ENCODE peak calls at places on chromosomes 13 and 19, in four cellular contexts. D, S, N and J are unnamed samples.

GRCh38 chr19:33469171-33470039 is 52.2 kb downstream of the PEPD start:
- DNase-seq in D (no peak), S (no peak), N (no peak), J (no peak)

GRCh38 chr19:18789883-18790565 is 1.1 kb downstream of the COMP start:
- DNase-seq in D (no peak), S (peak; percentile 32), N (peak; percentile 81), J (no peak)

GRCh38 chr19:48614436-48615144 is at the start of gene FAM83E:
- DNase-seq in D (no peak), S (no peak), N (no peak), J (no peak)

GRCh38 chr19:1514986-1515721 is 2.3 kb upstream of the ADAMTSL5 start:
- DNase-seq in D (no peak), S (no peak), N (no peak), J (no peak)

GRCh38 chr19:30745476-30745985 is 373.3 kb downstream of the ZNF536 start:
- DNase-seq in D (no peak), S (no peak), N (no peak), J (no peak)

GRCh38 chr13:44088911-44089851 is 209.5 kb downstream of the LACC1 start:
- DNase-seq in D (no peak), S (no peak), N (no peak), J (no peak)

GRCh38 chr19:13846533-13847032 is 30.4 kb upstream of the NANOS3 start:
- DNase-seq in D (peak; percentile 80), S (peak; percentile 78), N (peak; percentile 87), J (peak; percentile 91)

GRCh38 chr19:47704024-47704423 is 9.2 kb upstream of the EHD2 start:
- DNase-seq in D (no peak), S (no peak), N (no peak), J (no peak)

GRCh38 chr19:46254776-46255175 is 25.2 kb downstream of the IGFL1 start:
- DNase-seq in D (no peak), S (no peak), N (no peak), J (no peak)

GRCh38 chr13:39676315-39676876 is 20.9 kb downstream of the COG6 start:
- DNase-seq in D (peak; percentile 23), S (peak; percentile 60), N (no peak), J (no peak)

GRCh38 chr19:49091391-49092038 is 6.3 kb downstream of the SNRNP70 start:
- DNase-seq in D (no peak), S (no peak), N (no peak), J (no peak)

GRCh38 chr13:113451951-113452421 is 1.3 kb downstream of the ADPRHL1 start:
- DNase-seq in D (no peak), S (peak; percentile 93), N (no peak), J (peak; percentile 47)

GRCh38 chr13:33235078-33235477 is 50.5 kb downstream of the STARD13 start:
- DNase-seq in D (no peak), S (peak; percentile 60), N (no peak), J (no peak)

GRCh38 chr19:34503546-34504272 is 22.2 kb downstream of the WTIP start:
- DNase-seq in D (peak; percentile 17), S (no peak), N (peak; percentile 19), J (no peak)

GRCh38 chr19:15404780-15405211 is 14.0 kb downstream of the AKAP8L start:
- DNase-seq in D (no peak), S (no peak), N (no peak), J (no peak)

GRCh38 chr19:46692918-46693722 is 23.8 kb downstream of the PRKD2 start:
- DNase-seq in D (no peak), S (no peak), N (no peak), J (no peak)

GRCh38 chr13:29594310-29594709 is 1.2 kb downstream of the SLC7A1 start:
- DNase-seq in D (peak; percentile 52), S (peak; percentile 40), N (peak; percentile 47), J (no peak)

GRCh38 chr13:28530729-28531194 is 35.8 kb upstream of the FLT1 start:
- DNase-seq in D (no peak), S (no peak), N (no peak), J (no peak)

GRCh38 chr19:15902254-15902653 is 4.4 kb upstream of the CYP4F2 start:
- DNase-seq in D (no peak), S (no peak), N (no peak), J (no peak)

GRCh38 chr13:49546559-49546958 is 38.8 kb downstream of the RCBTB1 start:
- DNase-seq in D (peak; percentile 27), S (no peak), N (no peak), J (no peak)

GRCh38 chr13:77898097-77898496 is 20.5 kb downstream of the EDNRB start:
- DNase-seq in D (no peak), S (no peak), N (no peak), J (no peak)

DNA sequence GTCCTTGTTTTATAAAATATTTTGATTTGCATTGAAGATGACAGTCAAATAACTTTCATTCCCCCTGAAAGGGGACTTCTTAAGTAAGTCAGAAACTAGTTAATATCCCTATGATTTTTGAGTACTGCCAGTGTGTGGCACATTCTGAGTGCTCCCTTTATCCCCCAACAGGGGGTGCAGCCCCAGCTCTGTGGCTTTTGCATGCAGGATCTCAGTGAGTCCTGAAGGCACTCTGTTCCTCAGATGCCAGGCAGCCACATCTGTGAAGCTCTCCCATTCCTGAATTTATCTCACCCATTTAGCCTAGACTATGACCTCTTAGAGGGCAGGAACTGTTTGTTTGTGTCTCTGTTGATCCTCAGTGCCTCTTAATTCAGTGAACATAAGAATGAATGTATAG is 123.1 kb downstream of the CDK8 start:
- DNase-seq in D (no peak), S (peak; percentile 40), N (no peak), J (no peak)
- TF ChIP-seq CTCF in D (no peak), S (peak; percentile 41), N (no peak), J (no peak)

GRCh38 chr13:22064854-22065646 is 394.2 kb downstream of the FGF9 start:
- DNase-seq in D (no peak), S (peak; percentile 30), N (no peak), J (no peak)
- H3K27ac ChIP-seq in D (no peak overlapping the region), S (peak overlapping the region; percentile 55), N (no peak overlapping the region), J (no peak overlapping the region)

DNA sequence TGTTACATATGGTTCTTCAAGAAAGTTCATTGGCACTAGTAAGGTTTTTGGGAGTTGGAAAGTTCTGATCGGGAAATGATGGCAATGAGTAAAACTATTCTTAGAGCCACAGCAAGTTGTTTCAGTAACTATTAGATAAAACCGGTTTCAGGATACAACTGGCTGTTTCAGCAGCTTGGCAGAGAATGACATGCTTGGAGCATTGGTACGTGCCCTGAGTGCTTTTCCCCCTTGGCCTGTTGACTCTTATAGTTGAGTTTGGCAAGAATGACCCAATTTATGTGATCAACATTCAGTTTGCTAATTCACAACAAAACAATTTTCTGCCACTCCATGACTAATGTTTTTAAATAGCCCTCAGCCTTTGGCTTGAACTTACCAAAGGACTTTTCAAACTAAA is 10.8 kb upstream of the ZNF491 start:
- DNase-seq in D (no peak), S (no peak), N (no peak), J (no peak)
- H3K9me3 ChIP-seq in D (peaks cover 51% of the 10 kb centered on the region), S (no peaks in the 10 kb centered on the region), N (peaks cover 8% of the 10 kb centered on the region), J (peaks cover 98% of the 10 kb centered on the region)

DNA sequence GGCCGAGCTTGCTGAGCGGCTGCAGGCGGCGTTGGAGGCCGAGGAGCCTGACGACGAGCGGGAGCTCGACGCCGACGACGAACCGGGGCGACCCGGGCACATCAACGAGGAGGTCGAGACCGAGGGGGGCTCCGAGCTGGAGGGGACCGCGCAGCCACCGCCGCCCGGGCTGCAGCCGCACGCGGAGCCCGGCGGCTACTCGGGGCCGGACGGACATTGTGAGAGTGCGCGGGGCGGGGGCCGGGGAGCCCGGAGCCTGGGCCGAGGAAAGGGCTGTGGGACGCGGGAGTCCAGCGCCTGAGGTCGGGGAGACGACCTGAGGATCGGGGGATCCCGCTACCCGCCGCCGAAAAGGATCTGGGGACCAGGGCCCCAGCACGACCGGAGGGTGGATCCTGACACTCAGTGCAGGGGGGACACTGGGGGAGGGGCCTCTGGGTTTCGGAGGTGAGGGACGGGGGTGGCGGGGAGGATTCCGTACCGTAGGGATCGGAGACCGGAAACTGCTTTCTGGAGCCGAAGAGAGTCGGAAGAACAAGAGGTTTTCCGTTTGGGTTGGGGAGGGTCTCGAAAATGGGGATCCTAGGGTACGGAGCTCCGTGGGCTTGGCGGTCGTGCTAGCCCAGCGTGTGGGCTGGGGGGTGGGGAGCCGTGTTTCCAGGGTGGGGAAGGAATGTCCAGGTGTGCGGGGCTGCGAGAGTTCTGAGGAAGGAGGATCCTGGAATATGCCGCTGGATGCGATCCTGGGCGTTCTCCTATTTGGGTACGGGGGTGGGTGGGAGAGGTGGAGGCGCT is 606 bp downstream of the HNRNPUL1 start:
- DNase-seq in D (peak; percentile 47), S (peak; percentile 53), N (peak; percentile 38), J (peak; percentile 70)
- TF ChIP-seq CTCF in D (no peak), S (no peak), N (no peak), J (no peak)

GRCh38 chr13:46663644-46664043 is 110.7 kb downstream of the LRCH1 start:
- DNase-seq in D (no peak), S (no peak), N (no peak), J (no peak)
- H3K27ac ChIP-seq in D (no peak overlapping the region), S (no peak overlapping the region), N (no peak overlapping the region), J (peak overlapping the region; percentile 8)

GRCh38 chr19:52366414-52366824 is 3.3 kb upstream of the ZNF880 start:
- DNase-seq in D (no peak), S (no peak), N (no peak), J (no peak)
- H3K9me3 ChIP-seq in D (peaks cover 37% of the 10 kb centered on the region), S (peaks cover 7% of the 10 kb centered on the region), N (no peaks in the 10 kb centered on the region), J (peaks cover 82% of the 10 kb centered on the region)